ENCODE peak calls at places on chromosomes 5 and 9, in seven cellular contexts. K is body of pancreas, D is GM23248, Y is neural progenitor cell, G is epithelial cell of prostate, U is aorta, J is OCI-LY7. V is an unnamed sample.

GRCh38 chr5:128764910-128765309 is 200.4 kb upstream of the SLC27A6 start:
- DNase-seq in K (no peak), D (no peak), Y (no peak), G (no peak), U (no peak), J (no peak), V (no peak)

GRCh38 chr5:168481330-168481788 is 4.9 kb upstream of the RARS1 start:
- DNase-seq in K (no peak), D (no peak), Y (no peak), G (no peak), U (no peak), J (peak), V (no peak)

GRCh38 chr5:95850391-95850894 is 27.9 kb upstream of the GLRX start:
- DNase-seq in K (peak), D (peak), Y (no peak), G (no peak), U (no peak), J (no peak), V (no peak)

GRCh38 chr5:35608881-35609779 is 8.5 kb upstream of the SPEF2 start:
- DNase-seq in K (no peak), D (peak), Y (no peak), G (peak), U (no peak), J (no peak), V (no peak)

GRCh38 chr9:1170918-1171317 is 120.8 kb downstream of the DMRT2 start:
- DNase-seq in K (no peak), D (no peak), Y (no peak), G (no peak), U (no peak), J (no peak), V (no peak)

GRCh38 chr5:7876867-7877266 is 7.9 kb downstream of the MTRR start:
- DNase-seq in K (no peak), D (peak), Y (no peak), G (peak), U (no peak), J (no peak), V (no peak)

GRCh38 chr5:69129413-69129812 is 35.6 kb downstream of the SLC30A5 start:
- DNase-seq in K (no peak), D (peak), Y (no peak), G (no peak), U (no peak), J (no peak), V (no peak)

GRCh38 chr5:150599917-150600511 is 40.4 kb upstream of the SYNPO start:
- DNase-seq in K (peak), D (peak), Y (no peak), G (peak), U (peak), J (no peak), V (peak)

GRCh38 chr5:55159763-55160492 is at the start of gene GPX8:
- DNase-seq in K (peak), D (peak), Y (peak), G (peak), U (no peak), J (peak), V (peak)
- H3K27ac ChIP-seq in K (peak), D (peak), Y (no peak), G (peak), U (peak), J (no peak), V (peak)

GRCh38 chr9:121283072-121283398 is 15.1 kb downstream of the GSN start:
- DNase-seq in K (no peak), D (no peak), Y (no peak), G (no peak), U (no peak), J (no peak), V (no peak)

GRCh38 chr9:121282309-121283071 is 14.5 kb downstream of the GSN start:
- DNase-seq in K (peak), D (peak), Y (no peak), G (no peak), U (no peak), J (no peak), V (peak)

GRCh38 chr9:121279841-121280388 is 12.0 kb downstream of the GSN start:
- DNase-seq in K (no peak), D (no peak), Y (no peak), G (no peak), U (no peak), J (no peak), V (no peak)

GRCh38 chr9:121280715-121281613 is 13.0 kb downstream of the GSN start:
- DNase-seq in K (no peak), D (no peak), Y (no peak), G (no peak), U (no peak), J (no peak), V (no peak)

DNA sequence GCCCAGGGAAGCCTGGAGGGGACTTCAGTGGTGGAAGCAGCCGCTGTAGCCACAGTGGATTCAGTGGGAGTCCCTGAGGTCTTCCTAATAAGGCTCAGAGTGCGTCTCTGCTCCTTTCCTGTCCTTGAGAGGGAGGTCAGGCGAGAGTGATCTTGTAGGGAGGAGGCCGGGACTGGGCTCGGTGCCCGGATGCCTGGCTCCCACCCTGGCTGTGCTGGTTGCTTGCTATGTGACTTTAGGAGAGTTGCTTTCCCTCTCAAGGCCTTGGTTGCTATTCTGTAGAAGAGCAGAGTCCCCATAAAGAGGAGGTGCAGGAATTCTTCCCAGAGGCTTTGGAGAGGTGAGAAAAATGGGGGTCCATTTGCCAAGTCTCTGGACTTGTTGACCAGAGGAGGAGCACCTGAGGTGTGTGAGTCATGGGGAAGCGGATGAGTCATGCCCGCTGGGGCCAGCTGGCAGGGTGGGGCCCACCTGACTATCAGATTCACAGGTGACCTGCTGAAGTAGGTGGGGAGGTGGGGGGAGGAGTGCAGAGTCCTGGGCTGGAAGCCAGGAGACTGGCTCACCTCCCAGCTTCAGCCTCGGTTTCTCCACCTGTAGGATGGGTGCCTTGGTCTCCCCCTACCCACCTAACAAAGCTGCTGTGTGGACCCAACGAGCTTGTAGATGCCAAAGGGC is 13.8 kb downstream of the GSN start:
- DNase-seq in K (peak), D (peak), Y (no peak), G (peak), U (peak), J (no peak), V (peak)
- H3K27ac ChIP-seq in K (peak), D (peak), Y (no peak), G (peak), U (peak), J (no peak), V (peak)

GRCh38 chr5:146947181-146947941 is 68.8 kb upstream of the PPP2R2B start:
- DNase-seq in K (no peak), D (peak), Y (peak), G (no peak), U (no peak), J (peak), V (peak)

GRCh38 chr5:146944764-146945710 is 66.5 kb upstream of the PPP2R2B start:
- DNase-seq in K (no peak), D (no peak), Y (no peak), G (no peak), U (no peak), J (no peak), V (no peak)

GRCh38 chr5:146948666-146949065 is 70.1 kb upstream of the PPP2R2B start:
- DNase-seq in K (no peak), D (no peak), Y (no peak), G (no peak), U (no peak), J (no peak), V (no peak)

GRCh38 chr5:146940295-146940694 is 61.7 kb upstream of the PPP2R2B start:
- DNase-seq in K (no peak), D (no peak), Y (no peak), G (no peak), U (no peak), J (no peak), V (no peak)

GRCh38 chr5:146945722-146946121 is 67.2 kb upstream of the PPP2R2B start:
- DNase-seq in K (no peak), D (no peak), Y (no peak), G (no peak), U (no peak), J (no peak), V (no peak)
- H3K27ac ChIP-seq in K (no peak), D (no peak), Y (no peak), G (no peak), U (no peak), J (no peak), V (no peak)

GRCh38 chr5:321233-321725 is at the start of gene AHRR:
- DNase-seq in K (peak), D (peak), Y (peak), G (no peak), U (peak), J (no peak), V (peak)
- H3K27ac ChIP-seq in K (no peak), D (peak), Y (no peak), G (no peak), U (no peak), J (no peak), V (no peak)

DNA sequence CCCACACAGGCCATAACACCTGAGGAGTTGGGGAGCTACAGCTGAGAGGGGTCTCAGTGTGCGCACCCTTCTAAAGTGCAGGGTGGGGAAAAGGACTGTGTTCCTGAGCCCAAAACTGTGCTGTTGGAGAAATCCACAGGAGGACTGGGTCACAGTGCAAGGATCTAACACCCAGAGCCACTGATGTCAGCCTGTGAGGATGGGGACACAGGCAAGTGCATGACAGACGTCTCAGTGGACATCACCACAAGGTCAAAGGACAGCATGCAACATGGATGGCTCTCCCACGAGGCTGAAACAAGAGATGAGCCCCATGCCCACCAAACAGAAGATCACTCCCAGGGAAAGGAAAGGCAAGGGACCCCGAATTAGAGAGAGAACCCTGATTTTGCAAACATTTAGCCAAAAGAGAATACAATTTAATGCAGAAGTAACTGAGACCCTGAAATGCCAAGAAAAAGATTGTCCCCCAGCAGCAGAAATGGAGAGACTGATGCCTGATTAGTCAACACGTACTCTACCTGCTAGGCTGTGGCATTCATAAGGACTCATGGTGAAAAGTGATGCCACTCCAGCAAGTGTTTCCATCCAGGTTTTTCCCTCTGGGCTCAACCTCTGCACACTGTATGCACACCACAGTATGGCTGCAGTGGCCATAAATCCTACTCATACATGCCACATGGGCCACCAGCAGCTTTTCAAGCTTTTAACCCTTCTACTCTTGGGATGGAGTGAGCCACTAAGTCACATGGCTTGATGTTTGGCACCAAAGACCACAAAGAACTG is 14.2 kb downstream of the KLF9 start:
- DNase-seq in K (no peak), D (no peak), Y (no peak), G (no peak), U (no peak), J (no peak), V (no peak)
- H3K27ac ChIP-seq in K (no peak), D (no peak), Y (no peak), G (no peak), U (no peak), J (no peak), V (no peak)

GRCh38 chr9:16450578-16450977 is 419.9 kb downstream of the BNC2 start:
- DNase-seq in K (no peak), D (no peak), Y (no peak), G (no peak), U (no peak), J (no peak), V (no peak)

GRCh38 chr9:16453390-16453789 is 417.1 kb downstream of the BNC2 start:
- DNase-seq in K (no peak), D (no peak), Y (no peak), G (no peak), U (no peak), J (no peak), V (no peak)

GRCh38 chr9:16445141-16445920 is 425.1 kb downstream of the BNC2 start:
- DNase-seq in K (no peak), D (peak), Y (no peak), G (peak), U (no peak), J (no peak), V (no peak)

GRCh38 chr9:16449331-16449730 is 421.1 kb downstream of the BNC2 start:
- DNase-seq in K (no peak), D (no peak), Y (no peak), G (no peak), U (no peak), J (no peak), V (no peak)

GRCh38 chr9:16450043-16450442 is 420.4 kb downstream of the BNC2 start:
- DNase-seq in K (no peak), D (no peak), Y (no peak), G (no peak), U (no peak), J (no peak), V (no peak)
- H3K27ac ChIP-seq in K (no peak), D (no peak), Y (no peak), G (no peak), U (no peak), J (no peak), V (no peak)

DNA sequence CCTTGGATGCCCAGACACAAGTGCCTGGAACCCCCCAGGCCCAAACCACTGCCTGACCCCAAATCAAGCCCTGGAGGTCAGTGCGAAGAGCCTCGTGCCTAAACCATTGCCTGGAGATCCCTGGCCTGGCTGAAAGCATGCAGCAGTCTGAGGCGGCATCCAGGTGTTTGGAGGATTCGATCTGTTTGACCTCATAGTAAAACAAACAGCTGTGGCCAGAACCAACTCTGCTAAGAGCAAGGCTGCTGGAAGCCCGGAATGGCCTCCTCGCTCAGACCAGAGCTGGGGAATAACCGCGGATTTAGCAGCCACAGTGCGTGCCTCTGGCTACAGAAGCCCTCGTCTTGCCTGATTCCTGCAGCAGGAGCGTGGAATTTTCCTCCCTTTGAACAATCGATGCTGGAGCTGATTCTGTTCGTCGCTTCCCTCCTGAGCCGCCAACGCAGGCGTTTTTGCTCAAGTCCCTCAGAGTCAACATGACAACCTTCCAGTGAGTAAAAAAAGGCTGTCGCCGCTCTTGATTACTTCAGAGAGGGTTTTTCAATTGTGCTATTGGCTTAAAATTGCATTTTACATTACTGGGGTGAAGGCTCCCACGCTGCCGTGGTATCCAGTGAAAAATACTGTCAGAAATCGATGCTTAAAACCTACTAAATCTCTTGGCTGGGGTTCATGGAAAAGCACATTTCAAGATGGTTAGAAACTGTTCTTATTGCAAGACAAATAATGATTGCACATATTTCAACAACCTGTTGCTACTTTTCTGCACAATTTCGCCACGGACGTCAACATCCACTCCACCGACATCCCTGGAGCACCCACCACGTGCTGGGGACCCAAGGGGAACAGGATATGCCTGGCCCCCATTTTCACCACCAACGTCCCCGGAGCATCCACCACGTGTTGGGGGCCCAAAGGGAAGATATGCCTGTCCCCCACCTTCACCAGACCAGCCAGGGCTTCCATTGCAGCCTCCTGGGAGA is 190.0 kb downstream of the OLFM1 start:
- DNase-seq in K (no peak), D (no peak), Y (no peak), G (no peak), U (no peak), J (no peak), V (no peak)
- H3K27ac ChIP-seq in K (no peak), D (no peak), Y (no peak), G (no peak), U (no peak), J (no peak), V (no peak)

GRCh38 chr5:74233571-74233970 is 407.0 kb downstream of the ENC1 start:
- DNase-seq in K (no peak), D (peak), Y (no peak), G (no peak), U (no peak), J (no peak), V (no peak)

GRCh38 chr5:74233091-74233490 is 407.4 kb downstream of the ENC1 start:
- DNase-seq in K (no peak), D (no peak), Y (no peak), G (no peak), U (no peak), J (no peak), V (no peak)

GRCh38 chr5:74231697-74232096 is 408.8 kb downstream of the ENC1 start:
- DNase-seq in K (no peak), D (peak), Y (no peak), G (no peak), U (no peak), J (no peak), V (no peak)

GRCh38 chr5:74227081-74227480 is 413.4 kb downstream of the ENC1 start:
- DNase-seq in K (no peak), D (no peak), Y (no peak), G (no peak), U (no peak), J (no peak), V (no peak)

DNA sequence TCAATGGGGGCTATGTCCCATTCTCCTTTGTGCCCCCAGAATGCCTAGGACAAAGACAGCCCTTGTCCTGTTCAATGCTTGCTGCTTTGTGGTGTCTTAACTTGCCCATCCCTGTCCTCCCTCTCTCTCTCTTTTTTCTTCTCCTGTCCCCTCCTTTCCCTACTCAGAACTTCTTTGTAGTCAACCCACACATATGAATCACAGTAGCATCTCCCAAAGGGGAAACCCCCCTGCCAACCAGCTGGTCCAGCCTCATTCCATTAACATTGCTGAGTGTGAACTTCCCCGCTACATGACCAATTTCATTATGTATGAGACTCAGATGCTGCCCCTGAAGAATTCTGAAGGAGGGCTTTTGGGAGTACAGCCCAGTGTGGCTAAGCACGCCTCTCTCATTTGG is 408.2 kb downstream of the ENC1 start:
- DNase-seq in K (no peak), D (peak), Y (peak), G (peak), U (no peak), J (no peak), V (no peak)
- H3K27ac ChIP-seq in K (no peak), D (peak), Y (no peak), G (peak), U (no peak), J (no peak), V (no peak)

GRCh38 chr9:137542486-137542885 is 7.7 kb downstream of the PNPLA7 start:
- DNase-seq in K (no peak), D (no peak), Y (no peak), G (no peak), U (no peak), J (no peak), V (no peak)

GRCh38 chr9:137543237-137543963 is 6.8 kb downstream of the PNPLA7 start:
- DNase-seq in K (no peak), D (no peak), Y (no peak), G (no peak), U (no peak), J (no peak), V (no peak)

GRCh38 chr9:137544176-137544755 is 5.9 kb downstream of the PNPLA7 start:
- DNase-seq in K (no peak), D (peak), Y (no peak), G (no peak), U (no peak), J (no peak), V (no peak)

GRCh38 chr9:137547687-137548543 is 2.3 kb downstream of the PNPLA7 start:
- DNase-seq in K (no peak), D (peak), Y (no peak), G (no peak), U (no peak), J (no peak), V (no peak)

GRCh38 chr9:137545123-137545522 is 5.1 kb downstream of the PNPLA7 start:
- DNase-seq in K (peak), D (peak), Y (no peak), G (no peak), U (no peak), J (no peak), V (no peak)
- H3K27ac ChIP-seq in K (no peak), D (peak), Y (no peak), G (no peak), U (no peak), J (no peak), V (no peak)

V was measured in adrenal gland.